ENCODE peak calls at places on chromosomes 16 and 17, in nine cellular contexts. V is stomach; L is NCI-H1436; Y is activated naive CD4-positive, alpha-beta T cell; W is CD8-positive, alpha-beta memory T cell; K is progenitor cell of endocrine pancreas; Z is activated CD8-positive, alpha-beta memory T cell treated with anti-CD3 and anti-CD28 coated beads for 24 hours; O is effector CD4-positive, alpha-beta T cell; S is stimulated activated CD8-positive, alpha-beta memory T cell treated with anti-CD3 and anti-CD28 coated beads, Interleukin-2, amount 100 ng/mL, for 48 hours. P is an unnamed sample.

GRCh38 chr17:19317359-19318095 is 45.0 kb downstream of the B9D1 start:
- DNase-seq in V (peak), L (no peak), Y (no peak), W (no peak), K (peak), Z (no peak), O (no peak), S (no peak), P (no peak)

GRCh38 chr16:57711-58110 is 4.1 kb downstream of the SNRNP25 start:
- DNase-seq in V (no peak), L (no peak), Y (no peak), W (no peak), K (no peak), Z (no peak), O (no peak), S (no peak), P (no peak)

GRCh38 chr16:81831722-81832126 is 52.6 kb downstream of the PLCG2 start:
- DNase-seq in V (peak), L (no peak), Y (no peak), W (peak), K (no peak), Z (peak), O (no peak), S (peak), P (no peak)

GRCh38 chr16:598823-599739 is 9.2 kb downstream of the RAB40C start:
- DNase-seq in V (peak), L (no peak), Y (no peak), W (no peak), K (no peak), Z (no peak), O (no peak), S (no peak), P (no peak)

GRCh38 chr16:20263138-20263855 is 64.0 kb downstream of the GP2 start:
- DNase-seq in V (no peak), L (no peak), Y (no peak), W (no peak), K (no peak), Z (no peak), O (no peak), S (no peak), P (no peak)

GRCh38 chr16:87322360-87322759 is 5.2 kb upstream of the C16orf95 start:
- DNase-seq in V (no peak), L (no peak), Y (no peak), W (no peak), K (no peak), Z (no peak), O (no peak), S (no peak), P (no peak)

GRCh38 chr17:63699638-63700527 is at the start of gene LIMD2:
- DNase-seq in V (peak), L (peak), Y (peak), W (peak), K (peak), Z (peak), O (peak), S (peak), P (no peak)

GRCh38 chr16:28563218-28563617 is 9.5 kb downstream of the SGF29 start:
- DNase-seq in V (no peak), L (no peak), Y (no peak), W (no peak), K (no peak), Z (no peak), O (no peak), S (no peak), P (no peak)

GRCh38 chr17:75499313-75500022 is 15.9 kb downstream of the CASKIN2 start:
- DNase-seq in V (no peak), L (no peak), Y (no peak), W (no peak), K (no peak), Z (no peak), O (no peak), S (no peak), P (no peak)

GRCh38 chr17:75996665-75997590 is 3.7 kb upstream of the CDK3 start:
- DNase-seq in V (peak), L (no peak), Y (no peak), W (peak), K (no peak), Z (no peak), O (no peak), S (no peak), P (no peak)

GRCh38 chr16:2769100-2769529 is 8.0 kb downstream of the ELOB start:
- DNase-seq in V (no peak), L (no peak), Y (no peak), W (no peak), K (no peak), Z (no peak), O (no peak), S (no peak), P (no peak)

GRCh38 chr16:57226701-57227621 is 18.1 kb upstream of the ARL2BP start:
- DNase-seq in V (no peak), L (no peak), Y (no peak), W (no peak), K (no peak), Z (no peak), O (no peak), S (no peak), P (no peak)

GRCh38 chr17:76416447-76416846 is 32.0 kb downstream of the SPHK1 start:
- DNase-seq in V (no peak), L (no peak), Y (no peak), W (no peak), K (no peak), Z (no peak), O (no peak), S (no peak), P (no peak)

GRCh38 chr17:21742326-21742725 is 50.0 kb downstream of the KCNJ18 start:
- DNase-seq in V (no peak), L (no peak), Y (no peak), W (no peak), K (no peak), Z (no peak), O (no peak), S (no peak), P (no peak)

GRCh38 chr17:82956726-82957468 is 117.1 kb upstream of the ZNF750 start:
- DNase-seq in V (peak), L (no peak), Y (no peak), W (peak), K (no peak), Z (no peak), O (no peak), S (no peak), P (no peak)

GRCh38 chr17:7767425-7768021 is 50.0 kb downstream of the DNAH2 start:
- DNase-seq in V (no peak), L (no peak), Y (no peak), W (no peak), K (no peak), Z (no peak), O (no peak), S (no peak), P (no peak)

GRCh38 chr17:80513892-80514291 is 30.7 kb upstream of the RPTOR start:
- DNase-seq in V (no peak), L (no peak), Y (no peak), W (no peak), K (no peak), Z (no peak), O (no peak), S (no peak), P (no peak)

GRCh38 chr17:28946239-28946638 is 5.1 kb downstream of the PHF12 start:
- DNase-seq in V (no peak), L (no peak), Y (no peak), W (no peak), K (no peak), Z (no peak), O (no peak), S (no peak), P (no peak)

GRCh38 chr17:42424991-42425610 is 2.0 kb upstream of the CAVIN1 start:
- DNase-seq in V (no peak), L (no peak), Y (no peak), W (no peak), K (no peak), Z (no peak), O (no peak), S (no peak), P (no peak)

GRCh38 chr17:55448681-55449080 is 27.0 kb upstream of the MMD start:
- DNase-seq in V (no peak), L (no peak), Y (no peak), W (no peak), K (no peak), Z (no peak), O (no peak), S (no peak), P (no peak)

GRCh38 chr17:17546399-17547185 is 44.9 kb downstream of the PEMT start:
- DNase-seq in V (no peak), L (no peak), Y (no peak), W (no peak), K (no peak), Z (no peak), O (no peak), S (no peak), P (no peak)